ENCODE peak calls at places on chromosomes 11 and 22, in seven cellular contexts. A is neuronal stem cell, M is mesenchymal stem cell, I is H1, H is mesendoderm, D is IMR-90, Z is trophoblast cell. J is an unnamed sample.

GRCh38 chr11:64650923-64651523 is 60.0 kb downstream of the SLC22A12 start:
- DNase-seq in A (no peak), M (peak), I (no peak), H (peak), D (peak), Z (no peak), J (peak)

GRCh38 chr22:21735198-21736083 is at the start of gene YPEL1:
- DNase-seq in A (peak), M (peak), I (peak), H (peak), D (peak), Z (peak), J (peak)

GRCh38 chr11:460331-461199 is 10.5 kb downstream of the PTDSS2 start:
- DNase-seq in A (no peak), M (no peak), I (no peak), H (peak), D (no peak), Z (peak), J (no peak)

GRCh38 chr11:7600205-7600775 is 73.0 kb downstream of the CYB5R2 start:
- DNase-seq in A (no peak), M (peak), I (no peak), H (peak), D (peak), Z (peak), J (no peak)

GRCh38 chr11:74057251-74058151 is 48.6 kb upstream of the UCP3 start:
- DNase-seq in A (no peak), M (peak), I (no peak), H (peak), D (peak), Z (no peak), J (no peak)

GRCh38 chr11:13119928-13120520 is 110.9 kb downstream of the RASSF10 start:
- DNase-seq in A (no peak), M (no peak), I (no peak), H (no peak), D (no peak), Z (no peak), J (no peak)

GRCh38 chr22:37638351-37639069 is 959 bp upstream of the SH3BP1 start:
- DNase-seq in A (no peak), M (no peak), I (no peak), H (peak), D (no peak), Z (no peak), J (peak)

GRCh38 chr11:119361961-119362725 is 15.6 kb upstream of the MFRP start:
- DNase-seq in A (no peak), M (peak), I (no peak), H (no peak), D (no peak), Z (no peak), J (no peak)

GRCh38 chr22:38107692-38108515 is 2.6 kb downstream of the BAIAP2L2 start:
- DNase-seq in A (no peak), M (no peak), I (no peak), H (no peak), D (no peak), Z (peak), J (no peak)

GRCh38 chr22:45482169-45482568 is 20.5 kb upstream of the FBLN1 start:
- DNase-seq in A (no peak), M (no peak), I (no peak), H (no peak), D (no peak), Z (no peak), J (no peak)

GRCh38 chr22:45483918-45484499 is 18.7 kb upstream of the FBLN1 start:
- DNase-seq in A (no peak), M (no peak), I (no peak), H (no peak), D (no peak), Z (peak), J (no peak)

GRCh38 chr22:45483319-45483718 is 19.4 kb upstream of the FBLN1 start:
- DNase-seq in A (no peak), M (no peak), I (no peak), H (peak), D (no peak), Z (no peak), J (no peak)

GRCh38 chr22:45485271-45485670 is 17.4 kb upstream of the FBLN1 start:
- DNase-seq in A (no peak), M (peak), I (no peak), H (no peak), D (no peak), Z (peak), J (no peak)

GRCh38 chr22:45484742-45485141 is 17.9 kb upstream of the FBLN1 start:
- DNase-seq in A (no peak), M (no peak), I (no peak), H (no peak), D (no peak), Z (no peak), J (no peak)
- H3K23ac ChIP-seq in A (no peak), M (no peak), I (no peak), H (no peak), D (no peak), Z (no peak), J (no peak)

GRCh38 chr11:69887841-69888670 is 68.8 kb upstream of the FGF3 start:
- DNase-seq in A (no peak), M (no peak), I (no peak), H (no peak), D (no peak), Z (no peak), J (no peak)
- H3K23ac ChIP-seq in A (peak), M (no peak), I (no peak), H (no peak), D (no peak), Z (peak), J (no peak)

GRCh38 chr11:88469828-88470227 is 132.3 kb upstream of the CTSC start:
- DNase-seq in A (no peak), M (peak), I (no peak), H (no peak), D (peak), Z (peak), J (no peak)

GRCh38 chr11:88475991-88476418 is 138.5 kb upstream of the CTSC start:
- DNase-seq in A (no peak), M (no peak), I (no peak), H (no peak), D (peak), Z (peak), J (no peak)

GRCh38 chr11:88480217-88480616 is 142.7 kb upstream of the CTSC start:
- DNase-seq in A (no peak), M (peak), I (no peak), H (no peak), D (peak), Z (peak), J (no peak)

GRCh38 chr11:88478136-88478785 is 140.7 kb upstream of the CTSC start:
- DNase-seq in A (no peak), M (no peak), I (no peak), H (no peak), D (peak), Z (no peak), J (no peak)

DNA sequence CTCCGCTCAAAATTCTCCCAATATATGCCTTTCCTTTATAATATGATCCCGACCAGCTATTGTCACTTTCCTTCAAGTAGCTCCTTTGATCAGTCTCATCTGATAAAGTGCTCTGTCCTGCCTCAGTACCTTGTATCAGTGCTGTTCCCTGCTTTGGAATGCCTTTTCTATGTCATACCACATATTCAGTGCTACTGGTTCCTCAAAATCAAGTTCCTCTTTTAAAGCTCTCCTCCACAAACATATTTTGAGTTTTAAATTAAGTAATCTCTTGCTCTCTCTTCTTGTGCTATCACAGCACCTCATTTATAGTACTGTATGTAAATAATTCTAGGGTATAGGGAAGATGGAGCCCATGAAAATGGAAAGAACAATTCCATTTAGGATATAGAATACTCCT is 137.1 kb upstream of the CTSC start:
- DNase-seq in A (no peak), M (no peak), I (no peak), H (no peak), D (no peak), Z (no peak), J (no peak)
- H3K23ac ChIP-seq in A (no peak), M (no peak), I (no peak), H (no peak), D (peak), Z (no peak), J (no peak)

GRCh38 chr11:35594680-35595079 is 23.6 kb upstream of the FJX1 start:
- DNase-seq in A (no peak), M (no peak), I (no peak), H (no peak), D (no peak), Z (no peak), J (no peak)
- H3K23ac ChIP-seq in A (no peak), M (no peak), I (no peak), H (no peak), D (no peak), Z (no peak), J (no peak)

DNA sequence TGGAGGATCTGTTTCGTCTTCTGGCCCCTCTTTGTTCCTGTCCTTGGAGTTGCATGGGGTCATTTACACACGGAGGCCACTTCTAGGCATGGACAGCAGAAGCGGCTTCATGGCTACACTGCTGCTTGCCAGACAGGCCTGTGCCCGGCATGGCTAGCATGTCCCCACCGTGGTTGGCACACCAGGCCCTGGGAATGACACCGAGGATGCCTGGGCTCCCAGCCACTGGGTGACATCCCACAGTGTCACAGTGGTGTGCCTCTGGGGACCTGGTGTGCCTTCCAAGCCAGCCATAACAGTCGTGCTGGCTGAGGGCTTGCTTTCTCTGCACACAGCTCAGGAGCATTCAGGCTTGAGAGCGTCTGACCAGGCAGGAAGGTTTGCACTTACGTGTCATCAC is 910.1 kb downstream of the TBC1D22A start:
- DNase-seq in A (no peak), M (no peak), I (no peak), H (no peak), D (no peak), Z (no peak), J (no peak)
- H3K23ac ChIP-seq in A (peak), M (no peak), I (no peak), H (no peak), D (no peak), Z (no peak), J (no peak)

GRCh38 chr22:47420211-47420610 is 657.8 kb downstream of the TBC1D22A start:
- DNase-seq in A (no peak), M (no peak), I (no peak), H (no peak), D (no peak), Z (no peak), J (no peak)
- H3K23ac ChIP-seq in A (no peak), M (no peak), I (no peak), H (no peak), D (no peak), Z (no peak), J (no peak)

DNA sequence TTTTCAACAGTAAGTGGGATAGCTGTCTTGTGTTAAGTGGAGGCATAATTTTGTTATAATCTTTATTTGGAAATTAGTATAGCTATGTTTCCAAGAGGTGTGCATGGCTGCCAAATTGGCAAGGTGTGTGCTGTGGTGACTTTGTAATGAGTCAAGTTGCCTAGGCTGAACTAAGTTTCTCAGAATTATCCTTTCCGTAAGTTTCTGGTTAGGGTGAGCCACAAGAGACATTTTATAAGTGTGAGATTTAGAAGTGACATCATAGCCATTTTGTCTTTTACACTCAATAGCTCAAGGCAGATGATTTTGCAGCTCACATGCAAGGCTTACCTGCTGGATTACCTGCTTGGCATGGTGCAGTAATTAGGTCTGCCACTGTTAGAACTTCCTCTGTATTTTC is 90.3 kb downstream of the C11orf87 start:
- DNase-seq in A (no peak), M (no peak), I (no peak), H (no peak), D (no peak), Z (no peak), J (no peak)
- H3K23ac ChIP-seq in A (no peak), M (no peak), I (no peak), H (no peak), D (no peak), Z (no peak), J (no peak)

GRCh38 chr22:48742191-48742555 is 1085.5 kb downstream of the BRD1 start:
- DNase-seq in A (no peak), M (no peak), I (no peak), H (no peak), D (no peak), Z (no peak), J (no peak)
- H3K23ac ChIP-seq in A (peak), M (no peak), I (no peak), H (no peak), D (no peak), Z (no peak), J (no peak)

GRCh38 chr11:99934008-99934407 is 753.1 kb upstream of the ARHGAP42 start:
- DNase-seq in A (no peak), M (peak), I (no peak), H (no peak), D (no peak), Z (no peak), J (no peak)

GRCh38 chr11:99937330-99937729 is 749.8 kb upstream of the ARHGAP42 start:
- DNase-seq in A (no peak), M (no peak), I (no peak), H (no peak), D (no peak), Z (no peak), J (no peak)

DNA sequence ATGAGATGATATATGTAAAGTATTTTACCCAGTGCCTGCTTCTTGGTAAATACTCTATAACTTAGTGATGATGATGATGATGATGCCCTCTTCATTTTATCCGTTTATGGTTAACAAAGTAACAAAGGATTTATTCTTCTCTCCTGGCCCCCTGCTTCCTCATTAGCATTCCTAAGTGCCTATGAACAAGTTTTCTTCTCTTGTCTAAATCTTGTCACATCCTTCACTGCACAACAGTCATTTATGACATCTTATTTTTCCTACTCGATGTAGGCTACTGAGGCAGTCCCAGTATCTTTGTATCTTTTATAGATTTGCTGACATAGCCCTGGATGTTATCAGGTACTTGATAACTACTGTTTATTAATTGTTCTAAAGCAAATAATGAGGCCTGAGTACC is 754.4 kb upstream of the ARHGAP42 start:
- DNase-seq in A (no peak), M (no peak), I (no peak), H (no peak), D (no peak), Z (no peak), J (no peak)
- H3K23ac ChIP-seq in A (no peak), M (no peak), I (no peak), H (no peak), D (no peak), Z (no peak), J (no peak)